ENCODE peak calls at places on chromosomes 2 and 18, in nine cellular contexts. Y is activated CD4-positive, alpha-beta T cell treated with anti-CD3 and anti-CD28 coated beads, Interleukin-2, amount 50 U/mL, for 48 hours; H is stimulated activated CD4-positive, alpha-beta T cell treated with anti-CD3 and anti-CD28 coated beads, Interleukin-15, amount 100 ng/mL, for 48 hours; G is hepatocyte; D is Calu3; R is HS-5; X is activated naive CD8-positive, alpha-beta T cell treated with anti-CD3 and anti-CD28 coated beads, Interleukin-2, amount 10 ng/mL, durations not matched to agents 7 days and 5 days; S is Peyer's patch; M is WTC11. L is an unnamed sample.

GRCh38 chr2:222024934-222025890 is 273.6 kb downstream of the PAX3 start:
- DNase-seq in D (peak; percentile 36), R (peak; percentile 20), X (no peak), Y (no peak), M (no peak), S (no peak), H (no peak), G (peak; percentile 60), L (no peak)

GRCh38 chr2:241724259-241724974 is 10.0 kb upstream of the D2HGDH start:
- DNase-seq in H (no peak), R (no peak), G (no peak), D (no peak), X (no peak), M (peak; percentile 72), Y (no peak), S (no peak), L (no peak)

GRCh38 chr18:50757358-50757757 is 62.5 kb downstream of the MRO start:
- DNase-seq in S (no peak), G (no peak), R (no peak), H (no peak), M (no peak), D (no peak), Y (no peak), X (no peak), L (no peak)

GRCh38 chr18:7038330-7038846 is 79.2 kb downstream of the LAMA1 start:
- DNase-seq in S (peak; percentile 56), X (no peak), M (peak; percentile 90), G (peak; percentile 69), Y (no peak), R (peak; percentile 95), D (peak; percentile 71), H (no peak), L (no peak)

GRCh38 chr2:239819974-239820555 is 205.1 kb downstream of the NDUFA10 start:
- DNase-seq in Y (peak; percentile 11), M (no peak), H (no peak), R (no peak), D (no peak), S (peak; percentile 36), X (no peak), G (no peak), L (no peak)

GRCh38 chr18:74689251-74689650 is 91.6 kb downstream of the ZNF407 start:
- DNase-seq in Y (no peak), M (no peak), G (no peak), X (no peak), S (no peak), D (no peak), R (peak; percentile 45), H (no peak), L (no peak)

GRCh38 chr18:6239716-6240115 is 175.0 kb downstream of the L3MBTL4 start:
- DNase-seq in Y (no peak), S (no peak), H (no peak), R (no peak), M (no peak), X (no peak), G (no peak), D (no peak), L (no peak)

GRCh38 chr2:47051562-47051961 is 103.5 kb downstream of the STPG4 start:
- DNase-seq in D (no peak), S (no peak), M (no peak), Y (no peak), R (no peak), X (no peak), H (no peak), G (no peak), L (no peak)

GRCh38 chr2:100752628-100753333 is 67.2 kb upstream of the NPAS2 start:
- DNase-seq in H (no peak), Y (no peak), M (no peak), X (no peak), R (peak; percentile 99), D (no peak), G (peak; percentile 31), S (no peak), L (no peak)

GRCh38 chr2:153667475-153667874 is 188.9 kb upstream of the RPRM start:
- DNase-seq in H (no peak), G (no peak), X (no peak), R (no peak), M (no peak), S (no peak), Y (no peak), D (no peak), L (no peak)

GRCh38 chr2:238776003-238776640 is 71.8 kb upstream of the TWIST2 start:
- DNase-seq in H (no peak), D (no peak), S (no peak), R (no peak), G (no peak), X (no peak), Y (no peak), M (no peak), L (no peak)

GRCh38 chr2:38658613-38659012 is 7.3 kb upstream of the GALM start:
- DNase-seq in X (no peak), H (no peak), D (no peak), S (no peak), M (no peak), G (no peak), R (no peak), Y (no peak), L (no peak)

GRCh38 chr18:68428026-68428425 is 286.9 kb downstream of the TMX3 start:
- DNase-seq in R (no peak), M (no peak), Y (no peak), H (no peak), D (peak; percentile 10), G (peak; percentile 17), X (no peak), S (no peak), L (peak; percentile 82)

GRCh38 chr2:236173734-236174607 is 5.8 kb upstream of the GBX2 start:
- DNase-seq in R (no peak), H (no peak), S (no peak), X (no peak), M (peak; percentile 24), D (no peak), G (no peak), Y (no peak), L (no peak)

GRCh38 chr18:66317243-66318090 is 286.4 kb downstream of the CDH19 start:
- DNase-seq in M (no peak), D (no peak), Y (no peak), R (no peak), S (no peak), X (no peak), G (no peak), H (no peak), L (no peak)

GRCh38 chr2:179861027-179861776 is at the start of gene ZNF385B:
- DNase-seq in D (peak; percentile 37), G (peak; percentile 49), H (no peak), M (peak; percentile 63), Y (no peak), R (no peak), X (peak; percentile 37), S (peak; percentile 58), L (no peak)

GRCh38 chr2:219228745-219229374 is 576 bp downstream of the ATG9A start:
- DNase-seq in R (no peak), Y (no peak), D (no peak), S (no peak), G (no peak), H (no peak), M (no peak), X (no peak), L (no peak)

GRCh38 chr2:218881744-218882462 is 1.3 kb downstream of the WNT10A start:
- DNase-seq in S (peak; percentile 4), Y (no peak), R (no peak), G (no peak), D (no peak), M (no peak), H (no peak), X (no peak), L (no peak)

L was measured in keratinocyte.